ENCODE peak calls at places on chromosomes 13 and 19, in seven cellular contexts. One of them, this sample, is unnamed.

GRCh38 chr13:106246237-106246636 is 289.2 kb downstream of the EFNB2 start:
- DNase-seq in GM23338: peak; percentile 35
- DNase-seq in spleen: no peak
- DNase-seq in K562: no peak
- DNase-seq in HepG2: no peak
- DNase-seq in HCT116: no peak
- DNase-seq in transverse colon: no peak
- DNase-seq in this sample: no peak

GRCh38 chr19:2242811-2243210 is 6.2 kb downstream of the SF3A2 start:
- DNase-seq in GM23338: no peak
- DNase-seq in spleen: no peak
- DNase-seq in K562: no peak
- DNase-seq in HepG2: no peak
- DNase-seq in HCT116: no peak
- DNase-seq in transverse colon: no peak
- DNase-seq in this sample: no peak

GRCh38 chr13:67493835-67494234 is 263.7 kb upstream of the PCDH9 start:
- DNase-seq in GM23338: no peak
- DNase-seq in spleen: no peak
- DNase-seq in K562: no peak
- DNase-seq in HepG2: no peak
- DNase-seq in HCT116: no peak
- DNase-seq in transverse colon: no peak
- DNase-seq in this sample: no peak

GRCh38 chr19:32404939-32405430 is 585 bp upstream of the DPY19L3 start:
- DNase-seq in GM23338: no peak
- DNase-seq in spleen: no peak
- DNase-seq in K562: no peak
- DNase-seq in HepG2: peak; percentile 19
- DNase-seq in HCT116: no peak
- DNase-seq in transverse colon: peak; percentile 57
- DNase-seq in this sample: peak; percentile 69

GRCh38 chr19:18940791-18941627 is at the start of gene HOMER3:
- DNase-seq in GM23338: peak; percentile 80
- DNase-seq in spleen: peak; percentile 95
- DNase-seq in K562: peak; percentile 94
- DNase-seq in HepG2: no peak
- DNase-seq in HCT116: no peak
- DNase-seq in transverse colon: peak; percentile 85
- DNase-seq in this sample: peak; percentile 86

GRCh38 chr13:77176350-77176749 is 149.4 kb upstream of the FBXL3 start:
- DNase-seq in GM23338: no peak
- DNase-seq in spleen: no peak
- DNase-seq in K562: no peak
- DNase-seq in HepG2: peak; percentile 3
- DNase-seq in HCT116: no peak
- DNase-seq in transverse colon: no peak
- DNase-seq in this sample: no peak

GRCh38 chr13:33205224-33205623 is 80.3 kb downstream of the STARD13 start:
- DNase-seq in GM23338: no peak
- DNase-seq in spleen: no peak
- DNase-seq in K562: no peak
- DNase-seq in HepG2: no peak
- DNase-seq in HCT116: no peak
- DNase-seq in transverse colon: no peak
- DNase-seq in this sample: no peak

GRCh38 chr13:101433895-101434294 is 17.6 kb upstream of the NALCN start:
- DNase-seq in GM23338: no peak
- DNase-seq in spleen: no peak
- DNase-seq in K562: no peak
- DNase-seq in HepG2: no peak
- DNase-seq in HCT116: no peak
- DNase-seq in transverse colon: no peak
- DNase-seq in this sample: no peak

GRCh38 chr13:63435668-63436275 is 2020.1 kb upstream of the PCDH20 start:
- DNase-seq in GM23338: no peak
- DNase-seq in spleen: no peak
- DNase-seq in K562: no peak
- DNase-seq in HepG2: no peak
- DNase-seq in HCT116: peak; percentile 3
- DNase-seq in transverse colon: no peak
- DNase-seq in this sample: no peak

GRCh38 chr13:46160474-46161066 is 21.4 kb downstream of the LCP1 start:
- DNase-seq in GM23338: peak; percentile 79
- DNase-seq in spleen: no peak
- DNase-seq in K562: peak; percentile 24
- DNase-seq in HepG2: peak; percentile 58
- DNase-seq in HCT116: peak; percentile 48
- DNase-seq in transverse colon: no peak
- DNase-seq in this sample: no peak

GRCh38 chr13:106533101-106533939 is 2.1 kb downstream of the EFNB2 start:
- DNase-seq in GM23338: peak; percentile 88
- DNase-seq in spleen: peak; percentile 87
- DNase-seq in K562: no peak
- DNase-seq in HepG2: peak; percentile 21
- DNase-seq in HCT116: no peak
- DNase-seq in transverse colon: peak; percentile 89
- DNase-seq in this sample: peak; percentile 86

GRCh38 chr19:18893573-18894253 is 2.2 kb downstream of the CERS1 start:
- DNase-seq in GM23338: no peak
- DNase-seq in spleen: peak; percentile 63
- DNase-seq in K562: no peak
- DNase-seq in HepG2: no peak
- DNase-seq in HCT116: no peak
- DNase-seq in transverse colon: no peak
- DNase-seq in this sample: no peak

GRCh38 chr19:46863818-46864629 is 3.2 kb downstream of the ARHGAP35 start:
- DNase-seq in GM23338: peak; percentile 92
- DNase-seq in spleen: no peak
- DNase-seq in K562: no peak
- DNase-seq in HepG2: peak; percentile 66
- DNase-seq in HCT116: no peak
- DNase-seq in transverse colon: no peak
- DNase-seq in this sample: peak; percentile 39

GRCh38 chr13:46469064-46469463 is 82.0 kb upstream of the RUBCNL start:
- DNase-seq in GM23338: no peak
- DNase-seq in spleen: no peak
- DNase-seq in K562: no peak
- DNase-seq in HepG2: no peak
- DNase-seq in HCT116: no peak
- DNase-seq in transverse colon: no peak
- DNase-seq in this sample: no peak

GRCh38 chr13:23796546-23796945 is 92.7 kb downstream of the MIPEP start:
- DNase-seq in GM23338: no peak
- DNase-seq in spleen: no peak
- DNase-seq in K562: no peak
- DNase-seq in HepG2: peak; percentile 34
- DNase-seq in HCT116: no peak
- DNase-seq in transverse colon: no peak
- DNase-seq in this sample: no peak

GRCh38 chr19:44848036-44848804 is 2.1 kb downstream of the NECTIN2 start:
- DNase-seq in GM23338: peak; percentile 87
- DNase-seq in spleen: no peak
- DNase-seq in K562: no peak
- DNase-seq in HepG2: no peak
- DNase-seq in HCT116: no peak
- DNase-seq in transverse colon: no peak
- DNase-seq in this sample: no peak

GRCh38 chr13:32408999-32409313 is 19.0 kb downstream of the N4BP2L1 start:
- DNase-seq in GM23338: no peak
- DNase-seq in spleen: no peak
- DNase-seq in K562: no peak
- DNase-seq in HepG2: no peak
- DNase-seq in HCT116: no peak
- DNase-seq in transverse colon: no peak
- DNase-seq in this sample: no peak

GRCh38 chr13:44312898-44313551 is 60.6 kb upstream of the SERP2 start:
- DNase-seq in GM23338: no peak
- DNase-seq in spleen: no peak
- DNase-seq in K562: no peak
- DNase-seq in HepG2: peak; percentile 14
- DNase-seq in HCT116: peak; percentile 88
- DNase-seq in transverse colon: no peak
- DNase-seq in this sample: no peak

GRCh38 chr19:58227964-58228583 is 640 bp upstream of the ZNF544 start:
- DNase-seq in GM23338: peak; percentile 28
- DNase-seq in spleen: no peak
- DNase-seq in K562: no peak
- DNase-seq in HepG2: no peak
- DNase-seq in HCT116: no peak
- DNase-seq in transverse colon: no peak
- DNase-seq in this sample: no peak

GRCh38 chr13:90365130-90365529 is 982.4 kb upstream of the MIR17HG start:
- DNase-seq in GM23338: no peak
- DNase-seq in spleen: no peak
- DNase-seq in K562: no peak
- DNase-seq in HepG2: no peak
- DNase-seq in HCT116: no peak
- DNase-seq in transverse colon: no peak
- DNase-seq in this sample: no peak

GRCh38 chr13:101596803-101597202 is 144.3 kb downstream of the ITGBL1 start:
- DNase-seq in GM23338: no peak
- DNase-seq in spleen: no peak
- DNase-seq in K562: no peak
- DNase-seq in HepG2: no peak
- DNase-seq in HCT116: no peak
- DNase-seq in transverse colon: no peak
- DNase-seq in this sample: no peak

GRCh38 chr13:41678320-41678719 is 221.0 kb downstream of the RGCC start:
- DNase-seq in GM23338: no peak
- DNase-seq in spleen: no peak
- DNase-seq in K562: no peak
- DNase-seq in HepG2: no peak
- DNase-seq in HCT116: no peak
- DNase-seq in transverse colon: no peak
- DNase-seq in this sample: no peak

GRCh38 chr13:20351279-20352022 is 119.3 kb upstream of the GJB6 start:
- DNase-seq in GM23338: no peak
- DNase-seq in spleen: no peak
- DNase-seq in K562: no peak
- DNase-seq in HepG2: no peak
- DNase-seq in HCT116: no peak
- DNase-seq in transverse colon: no peak
- DNase-seq in this sample: no peak

GRCh38 chr13:50845211-50845610 is 1.7 kb upstream of the DLEU7 start:
- DNase-seq in GM23338: no peak
- DNase-seq in spleen: no peak
- DNase-seq in K562: no peak
- DNase-seq in HepG2: no peak
- DNase-seq in HCT116: no peak
- DNase-seq in transverse colon: no peak
- DNase-seq in this sample: no peak
- TF ChIP-seq POLR2AphosphoS5 in GM23338: no peak
- TF ChIP-seq POLR2AphosphoS5 in spleen: no peak
- TF ChIP-seq POLR2AphosphoS5 in K562: no peak
- TF ChIP-seq POLR2AphosphoS5 in HepG2: no peak
- TF ChIP-seq POLR2AphosphoS5 in HCT116: no peak
- TF ChIP-seq POLR2AphosphoS5 in transverse colon: no peak
- TF ChIP-seq POLR2AphosphoS5 in this sample: no peak

GRCh38 chr13:48402325-48402962 is 10.5 kb downstream of the LPAR6 start:
- DNase-seq in GM23338: no peak
- DNase-seq in spleen: no peak
- DNase-seq in K562: no peak
- DNase-seq in HepG2: no peak
- DNase-seq in HCT116: no peak
- DNase-seq in transverse colon: no peak
- DNase-seq in this sample: no peak

GRCh38 chr13:48404952-48405351 is 8.0 kb downstream of the LPAR6 start:
- DNase-seq in GM23338: no peak
- DNase-seq in spleen: no peak
- DNase-seq in K562: no peak
- DNase-seq in HepG2: no peak
- DNase-seq in HCT116: no peak
- DNase-seq in transverse colon: no peak
- DNase-seq in this sample: no peak

GRCh38 chr13:48403929-48404328 is 9.0 kb downstream of the LPAR6 start:
- DNase-seq in GM23338: no peak
- DNase-seq in spleen: no peak
- DNase-seq in K562: no peak
- DNase-seq in HepG2: no peak
- DNase-seq in HCT116: no peak
- DNase-seq in transverse colon: no peak
- DNase-seq in this sample: no peak

GRCh38 chr13:48401480-48401879 is 11.4 kb downstream of the LPAR6 start:
- DNase-seq in GM23338: no peak
- DNase-seq in spleen: no peak
- DNase-seq in K562: no peak
- DNase-seq in HepG2: no peak
- DNase-seq in HCT116: no peak
- DNase-seq in transverse colon: no peak
- DNase-seq in this sample: no peak

GRCh38 chr13:48403151-48403631 is 9.7 kb downstream of the LPAR6 start:
- DNase-seq in GM23338: no peak
- DNase-seq in spleen: no peak
- DNase-seq in K562: no peak
- DNase-seq in HepG2: no peak
- DNase-seq in HCT116: no peak
- DNase-seq in transverse colon: no peak
- DNase-seq in this sample: no peak
- H3K4me1 ChIP-seq in GM23338: no peaks in the 10 kb centered on the region
- H3K4me1 ChIP-seq in spleen: peaks cover 37% of the 10 kb centered on the region
- H3K4me1 ChIP-seq in K562: no peaks in the 10 kb centered on the region
- H3K4me1 ChIP-seq in HepG2: peaks cover 51% of the 10 kb centered on the region
- H3K4me1 ChIP-seq in HCT116: no peaks in the 10 kb centered on the region
- H3K4me1 ChIP-seq in transverse colon: peaks cover 26% of the 10 kb centered on the region
- H3K4me1 ChIP-seq in this sample: peaks cover 5% of the 10 kb centered on the region

DNA sequence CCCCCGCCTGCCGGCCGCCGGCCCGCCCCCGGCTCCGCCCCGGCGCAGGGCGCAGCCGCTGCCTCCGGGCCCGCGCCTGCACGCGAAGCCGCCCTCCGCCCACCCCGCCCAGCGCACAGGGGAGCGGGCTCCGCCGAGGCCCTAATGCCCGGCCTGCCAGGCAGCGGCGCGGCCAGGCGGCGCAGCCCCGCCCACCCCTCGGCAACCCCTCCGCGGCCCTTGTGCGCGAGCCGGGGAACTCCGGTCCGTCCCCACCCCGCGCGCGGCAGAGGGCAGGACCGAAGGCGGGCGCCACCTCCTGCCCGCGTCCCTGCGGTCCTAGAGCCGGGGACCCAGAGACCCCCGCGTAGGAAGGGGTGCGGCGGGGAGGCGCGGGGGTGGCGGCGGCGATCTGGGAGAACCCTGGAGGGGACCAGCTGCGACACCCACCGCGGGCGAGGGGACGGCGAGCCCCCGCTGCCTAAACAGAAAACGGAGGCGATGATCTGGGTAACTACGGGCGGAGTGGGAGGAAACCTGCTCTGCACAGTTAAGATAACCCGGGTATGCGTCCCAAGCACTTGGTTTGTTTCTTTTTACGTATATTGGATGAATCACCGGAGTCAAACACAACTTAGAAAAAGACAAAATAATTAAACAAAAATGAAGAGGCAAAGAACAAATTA is 351 bp upstream of the USP12 start:
- DNase-seq in GM23338: peak; percentile 89
- DNase-seq in spleen: peak; percentile 100
- DNase-seq in K562: peak; percentile 78
- DNase-seq in HepG2: peak; percentile 62
- DNase-seq in HCT116: peak; percentile 72
- DNase-seq in transverse colon: peak; percentile 96
- DNase-seq in this sample: peak; percentile 95
- TF ChIP-seq POLR2AphosphoS5 in GM23338: peak; percentile 47
- TF ChIP-seq POLR2AphosphoS5 in spleen: peak; percentile 87
- TF ChIP-seq POLR2AphosphoS5 in K562: peak; percentile 47
- TF ChIP-seq POLR2AphosphoS5 in HepG2: no peak
- TF ChIP-seq POLR2AphosphoS5 in HCT116: peak; percentile 46
- TF ChIP-seq POLR2AphosphoS5 in transverse colon: no peak
- TF ChIP-seq POLR2AphosphoS5 in this sample: peak; percentile 59

GRCh38 chr19:6662692-6663091 is 7.3 kb downstream of the TNFSF14 start:
- DNase-seq in GM23338: no peak
- DNase-seq in spleen: peak; percentile 33
- DNase-seq in K562: no peak
- DNase-seq in HepG2: no peak
- DNase-seq in HCT116: no peak
- DNase-seq in transverse colon: no peak
- DNase-seq in this sample: no peak
- H3K4me1 ChIP-seq in GM23338: no peaks in the 10 kb centered on the region
- H3K4me1 ChIP-seq in spleen: no peaks in the 10 kb centered on the region
- H3K4me1 ChIP-seq in K562: peaks cover 23% of the 10 kb centered on the region
- H3K4me1 ChIP-seq in HepG2: no peaks in the 10 kb centered on the region
- H3K4me1 ChIP-seq in HCT116: no peaks in the 10 kb centered on the region
- H3K4me1 ChIP-seq in transverse colon: no peaks in the 10 kb centered on the region
- H3K4me1 ChIP-seq in this sample: no peaks in the 10 kb centered on the region